ENCODE peak calls at places on chromosomes 13 and 19, in eight cellular contexts. One of them, this sample, is unnamed.

GRCh38 chr13:113935081-113935511 is 38.8 kb downstream of the C13orf46 start:
- DNase-seq in cardiac muscle cell: no peak
- DNase-seq in aorta: peak
- DNase-seq in ascending aorta: no peak
- DNase-seq in DND-41: no peak
- DNase-seq in PC-3: no peak
- DNase-seq in foreskin keratinocyte: no peak
- DNase-seq in AG04450: no peak
- DNase-seq in this sample: no peak

GRCh38 chr19:18603958-18604819 is 2.4 kb downstream of the CRLF1 start:
- DNase-seq in foreskin keratinocyte: no peak
- DNase-seq in AG04450: no peak
- DNase-seq in cardiac muscle cell: no peak
- DNase-seq in PC-3: no peak
- DNase-seq in aorta: no peak
- DNase-seq in ascending aorta: no peak
- DNase-seq in DND-41: no peak
- DNase-seq in this sample: no peak

GRCh38 chr13:94177041-94177440 is 302.4 kb downstream of the DCT start:
- DNase-seq in DND-41: no peak
- DNase-seq in PC-3: no peak
- DNase-seq in foreskin keratinocyte: no peak
- DNase-seq in aorta: no peak
- DNase-seq in ascending aorta: no peak
- DNase-seq in AG04450: no peak
- DNase-seq in cardiac muscle cell: no peak
- DNase-seq in this sample: no peak

GRCh38 chr13:98773053-98773452 is 20.6 kb upstream of the SLC15A1 start:
- DNase-seq in cardiac muscle cell: no peak
- DNase-seq in foreskin keratinocyte: no peak
- DNase-seq in PC-3: no peak
- DNase-seq in DND-41: no peak
- DNase-seq in AG04450: no peak
- DNase-seq in aorta: no peak
- DNase-seq in ascending aorta: no peak
- DNase-seq in this sample: no peak

GRCh38 chr13:65410791-65411190 is 1819.3 kb downstream of the PCDH9 start:
- DNase-seq in aorta: no peak
- DNase-seq in cardiac muscle cell: no peak
- DNase-seq in PC-3: no peak
- DNase-seq in foreskin keratinocyte: no peak
- DNase-seq in DND-41: no peak
- DNase-seq in ascending aorta: no peak
- DNase-seq in AG04450: no peak
- DNase-seq in this sample: no peak

GRCh38 chr19:14159059-14159458 is 22.7 kb upstream of the ASF1B start:
- DNase-seq in aorta: no peak
- DNase-seq in ascending aorta: no peak
- DNase-seq in DND-41: no peak
- DNase-seq in foreskin keratinocyte: no peak
- DNase-seq in PC-3: no peak
- DNase-seq in cardiac muscle cell: no peak
- DNase-seq in AG04450: no peak
- DNase-seq in this sample: no peak

GRCh38 chr19:46391296-46392251 is 21.8 kb downstream of the CCDC8 start:
- DNase-seq in foreskin keratinocyte: no peak
- DNase-seq in aorta: no peak
- DNase-seq in AG04450: no peak
- DNase-seq in DND-41: no peak
- DNase-seq in PC-3: no peak
- DNase-seq in cardiac muscle cell: no peak
- DNase-seq in ascending aorta: no peak
- DNase-seq in this sample: no peak

GRCh38 chr19:18700501-18701249 is 17.2 kb downstream of the CRTC1 start:
- DNase-seq in AG04450: no peak
- DNase-seq in foreskin keratinocyte: peak
- DNase-seq in DND-41: peak
- DNase-seq in cardiac muscle cell: peak
- DNase-seq in aorta: peak
- DNase-seq in PC-3: peak
- DNase-seq in ascending aorta: peak
- DNase-seq in this sample: peak

GRCh38 chr19:19487077-19488040 is 28.0 kb downstream of the TSSK6 start:
- DNase-seq in DND-41: no peak
- DNase-seq in cardiac muscle cell: no peak
- DNase-seq in aorta: no peak
- DNase-seq in PC-3: no peak
- DNase-seq in ascending aorta: no peak
- DNase-seq in AG04450: no peak
- DNase-seq in foreskin keratinocyte: no peak
- DNase-seq in this sample: no peak

GRCh38 chr13:40624338-40624737 is 42.1 kb downstream of the FOXO1 start:
- DNase-seq in cardiac muscle cell: no peak
- DNase-seq in PC-3: no peak
- DNase-seq in AG04450: no peak
- DNase-seq in DND-41: no peak
- DNase-seq in foreskin keratinocyte: peak
- DNase-seq in aorta: no peak
- DNase-seq in ascending aorta: no peak
- DNase-seq in this sample: peak

GRCh38 chr13:99782669-99783068 is 188.9 kb downstream of the ZIC5 start:
- DNase-seq in ascending aorta: no peak
- DNase-seq in PC-3: no peak
- DNase-seq in DND-41: no peak
- DNase-seq in foreskin keratinocyte: no peak
- DNase-seq in aorta: no peak
- DNase-seq in cardiac muscle cell: no peak
- DNase-seq in AG04450: no peak
- DNase-seq in this sample: no peak

GRCh38 chr19:29662604-29663404 is 2.5 kb upstream of the PLEKHF1 start:
- DNase-seq in PC-3: peak
- DNase-seq in ascending aorta: peak
- DNase-seq in aorta: peak
- DNase-seq in foreskin keratinocyte: peak
- DNase-seq in DND-41: no peak
- DNase-seq in AG04450: peak
- DNase-seq in cardiac muscle cell: peak
- DNase-seq in this sample: peak

GRCh38 chr13:21164631-21165030 is 11.7 kb downstream of the SKA3 start:
- DNase-seq in aorta: no peak
- DNase-seq in foreskin keratinocyte: peak
- DNase-seq in ascending aorta: no peak
- DNase-seq in cardiac muscle cell: no peak
- DNase-seq in PC-3: peak
- DNase-seq in AG04450: no peak
- DNase-seq in DND-41: no peak
- DNase-seq in this sample: no peak

GRCh38 chr13:68345963-68346362 is 1115.8 kb upstream of the PCDH9 start:
- DNase-seq in ascending aorta: no peak
- DNase-seq in AG04450: no peak
- DNase-seq in PC-3: no peak
- DNase-seq in cardiac muscle cell: no peak
- DNase-seq in aorta: no peak
- DNase-seq in DND-41: no peak
- DNase-seq in foreskin keratinocyte: no peak
- DNase-seq in this sample: no peak

GRCh38 chr19:29308977-29309520 is 96.1 kb upstream of the UQCRFS1 start:
- DNase-seq in ascending aorta: no peak
- DNase-seq in DND-41: no peak
- DNase-seq in aorta: no peak
- DNase-seq in cardiac muscle cell: no peak
- DNase-seq in foreskin keratinocyte: no peak
- DNase-seq in PC-3: no peak
- DNase-seq in AG04450: no peak
- DNase-seq in this sample: no peak

GRCh38 chr13:70415141-70415540 is 306.9 kb upstream of the KLHL1 start:
- DNase-seq in ascending aorta: no peak
- DNase-seq in foreskin keratinocyte: no peak
- DNase-seq in cardiac muscle cell: no peak
- DNase-seq in PC-3: no peak
- DNase-seq in aorta: no peak
- DNase-seq in DND-41: no peak
- DNase-seq in AG04450: no peak
- DNase-seq in this sample: no peak

GRCh38 chr19:15265849-15266248 is 33.6 kb upstream of the EPHX3 start:
- DNase-seq in ascending aorta: peak
- DNase-seq in AG04450: peak
- DNase-seq in aorta: peak
- DNase-seq in foreskin keratinocyte: no peak
- DNase-seq in DND-41: no peak
- DNase-seq in PC-3: peak
- DNase-seq in cardiac muscle cell: no peak
- DNase-seq in this sample: peak

GRCh38 chr13:48808689-48809088 is 155.0 kb downstream of the CYSLTR2 start:
- DNase-seq in DND-41: no peak
- DNase-seq in foreskin keratinocyte: no peak
- DNase-seq in PC-3: no peak
- DNase-seq in cardiac muscle cell: no peak
- DNase-seq in ascending aorta: no peak
- DNase-seq in aorta: no peak
- DNase-seq in AG04450: no peak
- DNase-seq in this sample: no peak

DNA sequence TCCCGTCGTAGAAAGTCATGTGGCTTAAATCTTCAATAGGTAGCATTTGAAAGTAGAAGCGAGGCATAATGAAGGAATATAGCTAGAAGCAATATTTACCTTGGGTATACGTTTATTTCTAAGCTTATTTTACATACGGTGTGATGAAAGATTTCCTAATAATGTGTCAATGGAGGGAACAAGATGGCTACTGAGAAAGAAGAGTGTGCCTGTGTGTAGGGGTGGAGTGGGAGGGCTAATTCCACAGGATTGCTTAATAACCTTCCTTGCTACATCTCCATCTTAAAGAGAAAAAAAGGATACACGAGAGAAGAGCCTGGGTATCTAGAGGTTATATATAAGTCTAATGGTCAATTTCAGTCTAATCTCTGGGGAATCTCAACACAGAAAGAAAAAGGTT is 2.0 kb downstream of the SPART start:
- DNase-seq in AG04450: no peak
- DNase-seq in PC-3: no peak
- DNase-seq in DND-41: no peak
- DNase-seq in foreskin keratinocyte: peak
- DNase-seq in ascending aorta: no peak
- DNase-seq in aorta: no peak
- DNase-seq in cardiac muscle cell: no peak
- DNase-seq in this sample: peak
- H3K27ac ChIP-seq in AG04450: no peak
- H3K27ac ChIP-seq in PC-3: no peak
- H3K27ac ChIP-seq in DND-41: no peak
- H3K27ac ChIP-seq in foreskin keratinocyte: peak
- H3K27ac ChIP-seq in ascending aorta: no peak
- H3K27ac ChIP-seq in aorta: no peak
- H3K27ac ChIP-seq in cardiac muscle cell: no peak
- H3K27ac ChIP-seq in this sample: no peak

DNA sequence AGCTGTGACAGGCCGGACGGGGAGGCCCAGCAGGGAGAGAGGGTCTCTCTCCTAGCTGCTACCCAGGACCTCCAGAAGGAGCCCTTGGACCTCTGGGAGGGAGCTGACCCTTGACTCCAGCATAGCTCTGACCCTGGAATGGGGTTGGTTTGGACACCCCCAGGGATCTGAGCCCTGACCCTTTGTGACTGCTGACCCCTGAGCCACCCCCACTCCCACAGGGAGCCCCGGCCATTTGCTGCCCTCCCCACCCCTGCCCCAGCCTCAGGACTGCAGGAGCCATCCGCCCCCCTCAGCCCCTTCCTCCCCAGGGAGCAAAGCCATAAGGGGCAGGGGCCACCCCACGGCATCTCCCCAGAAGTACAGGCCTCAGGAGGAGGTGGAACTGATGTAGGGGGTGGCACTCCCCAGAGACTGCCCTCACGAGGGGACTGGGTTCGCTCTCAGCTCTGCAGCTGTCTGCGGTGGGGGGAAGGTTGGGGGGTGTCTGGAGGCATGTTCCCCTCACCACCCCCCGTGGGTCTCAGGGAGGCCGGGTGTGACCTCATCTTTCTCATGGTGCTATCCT is 7.0 kb downstream of the COX6B2 start:
- DNase-seq in DND-41: no peak
- DNase-seq in foreskin keratinocyte: no peak
- DNase-seq in aorta: no peak
- DNase-seq in AG04450: no peak
- DNase-seq in PC-3: no peak
- DNase-seq in cardiac muscle cell: no peak
- DNase-seq in ascending aorta: no peak
- DNase-seq in this sample: no peak
- H3K27ac ChIP-seq in DND-41: no peak
- H3K27ac ChIP-seq in foreskin keratinocyte: no peak
- H3K27ac ChIP-seq in aorta: no peak
- H3K27ac ChIP-seq in AG04450: no peak
- H3K27ac ChIP-seq in PC-3: no peak
- H3K27ac ChIP-seq in cardiac muscle cell: no peak
- H3K27ac ChIP-seq in ascending aorta: no peak
- H3K27ac ChIP-seq in this sample: peak

GRCh38 chr19:49514151-49514550 is 1.7 kb downstream of the FCGRT start:
- DNase-seq in ascending aorta: no peak
- DNase-seq in PC-3: no peak
- DNase-seq in aorta: no peak
- DNase-seq in cardiac muscle cell: no peak
- DNase-seq in foreskin keratinocyte: no peak
- DNase-seq in DND-41: no peak
- DNase-seq in AG04450: no peak
- DNase-seq in this sample: no peak
- H3K27ac ChIP-seq in ascending aorta: peak
- H3K27ac ChIP-seq in PC-3: no peak
- H3K27ac ChIP-seq in aorta: no peak
- H3K27ac ChIP-seq in cardiac muscle cell: no peak
- H3K27ac ChIP-seq in foreskin keratinocyte: no peak
- H3K27ac ChIP-seq in DND-41: no peak
- H3K27ac ChIP-seq in AG04450: no peak
- H3K27ac ChIP-seq in this sample: peak

GRCh38 chr13:75901509-75901908 is 265.4 kb downstream of the LMO7 start:
- DNase-seq in aorta: no peak
- DNase-seq in DND-41: no peak
- DNase-seq in ascending aorta: no peak
- DNase-seq in cardiac muscle cell: no peak
- DNase-seq in AG04450: no peak
- DNase-seq in PC-3: no peak
- DNase-seq in foreskin keratinocyte: no peak
- DNase-seq in this sample: no peak

GRCh38 chr13:75904012-75904411 is 267.9 kb downstream of the LMO7 start:
- DNase-seq in DND-41: no peak
- DNase-seq in foreskin keratinocyte: no peak
- DNase-seq in cardiac muscle cell: no peak
- DNase-seq in PC-3: no peak
- DNase-seq in AG04450: no peak
- DNase-seq in ascending aorta: no peak
- DNase-seq in aorta: no peak
- DNase-seq in this sample: no peak

GRCh38 chr13:75907044-75907443 is 270.9 kb downstream of the LMO7 start:
- DNase-seq in foreskin keratinocyte: no peak
- DNase-seq in aorta: no peak
- DNase-seq in PC-3: no peak
- DNase-seq in DND-41: no peak
- DNase-seq in AG04450: no peak
- DNase-seq in cardiac muscle cell: no peak
- DNase-seq in ascending aorta: no peak
- DNase-seq in this sample: no peak

GRCh38 chr13:75906315-75906714 is 270.2 kb downstream of the LMO7 start:
- DNase-seq in foreskin keratinocyte: no peak
- DNase-seq in PC-3: no peak
- DNase-seq in DND-41: no peak
- DNase-seq in cardiac muscle cell: no peak
- DNase-seq in AG04450: no peak
- DNase-seq in aorta: no peak
- DNase-seq in ascending aorta: no peak
- DNase-seq in this sample: no peak

GRCh38 chr13:75902166-75903104 is 266.3 kb downstream of the LMO7 start:
- DNase-seq in aorta: no peak
- DNase-seq in PC-3: peak
- DNase-seq in ascending aorta: no peak
- DNase-seq in cardiac muscle cell: no peak
- DNase-seq in DND-41: no peak
- DNase-seq in AG04450: no peak
- DNase-seq in foreskin keratinocyte: no peak
- DNase-seq in this sample: no peak
- H3K27ac ChIP-seq in aorta: peak
- H3K27ac ChIP-seq in PC-3: no peak
- H3K27ac ChIP-seq in ascending aorta: no peak
- H3K27ac ChIP-seq in cardiac muscle cell: peak
- H3K27ac ChIP-seq in DND-41: no peak
- H3K27ac ChIP-seq in AG04450: no peak
- H3K27ac ChIP-seq in foreskin keratinocyte: no peak
- H3K27ac ChIP-seq in this sample: no peak